ENCODE peak calls at places on chromosomes 1 and 21, in seven cellular contexts. One of them, this sample, is unnamed. For H3K4me1, the result is how much of the 10 kb centered on the place peaks cover.

GRCh38 chr1:215891673-215892072 is 324.6 kb downstream of the KCTD3 start:
- DNase-seq in prostate gland: no peak
- DNase-seq in fibroblast of lung: peak
- DNase-seq in heart left ventricle: no peak
- DNase-seq in astrocyte: no peak
- DNase-seq in cardiac muscle cell: no peak
- DNase-seq in sigmoid colon: no peak
- DNase-seq in this sample: no peak

GRCh38 chr1:59350521-59350920 is 53.6 kb downstream of the FGGY start:
- DNase-seq in prostate gland: no peak
- DNase-seq in fibroblast of lung: no peak
- DNase-seq in heart left ventricle: no peak
- DNase-seq in astrocyte: no peak
- DNase-seq in cardiac muscle cell: no peak
- DNase-seq in sigmoid colon: no peak
- DNase-seq in this sample: no peak

GRCh38 chr1:22508329-22508728 is 55.0 kb upstream of the EPHA8 start:
- DNase-seq in prostate gland: no peak
- DNase-seq in fibroblast of lung: no peak
- DNase-seq in heart left ventricle: no peak
- DNase-seq in astrocyte: no peak
- DNase-seq in cardiac muscle cell: peak
- DNase-seq in sigmoid colon: no peak
- DNase-seq in this sample: no peak

GRCh38 chr21:16196521-16197208 is 466.9 kb downstream of the USP25 start:
- DNase-seq in prostate gland: no peak
- DNase-seq in fibroblast of lung: peak
- DNase-seq in heart left ventricle: no peak
- DNase-seq in astrocyte: peak
- DNase-seq in cardiac muscle cell: no peak
- DNase-seq in sigmoid colon: no peak
- DNase-seq in this sample: no peak

GRCh38 chr1:42359466-42359865 is 21.1 kb upstream of the RIMKLA start:
- DNase-seq in prostate gland: no peak
- DNase-seq in fibroblast of lung: no peak
- DNase-seq in heart left ventricle: no peak
- DNase-seq in astrocyte: no peak
- DNase-seq in cardiac muscle cell: no peak
- DNase-seq in sigmoid colon: no peak
- DNase-seq in this sample: no peak

GRCh38 chr1:186214816-186215215 is 160.2 kb downstream of the TPR start:
- DNase-seq in prostate gland: no peak
- DNase-seq in fibroblast of lung: no peak
- DNase-seq in heart left ventricle: no peak
- DNase-seq in astrocyte: no peak
- DNase-seq in cardiac muscle cell: no peak
- DNase-seq in sigmoid colon: no peak
- DNase-seq in this sample: no peak

GRCh38 chr1:219040291-219040690 is 133.4 kb upstream of the LYPLAL1 start:
- DNase-seq in prostate gland: no peak
- DNase-seq in fibroblast of lung: no peak
- DNase-seq in heart left ventricle: no peak
- DNase-seq in astrocyte: no peak
- DNase-seq in cardiac muscle cell: peak
- DNase-seq in sigmoid colon: no peak
- DNase-seq in this sample: no peak

GRCh38 chr1:241560511-241561187 is 28.5 kb downstream of the KMO start:
- DNase-seq in prostate gland: no peak
- DNase-seq in fibroblast of lung: no peak
- DNase-seq in heart left ventricle: no peak
- DNase-seq in astrocyte: peak
- DNase-seq in cardiac muscle cell: no peak
- DNase-seq in sigmoid colon: no peak
- DNase-seq in this sample: no peak

GRCh38 chr21:39314155-39315027 is 959 bp upstream of the BRWD1 start:
- DNase-seq in prostate gland: peak
- DNase-seq in fibroblast of lung: peak
- DNase-seq in heart left ventricle: peak
- DNase-seq in astrocyte: peak
- DNase-seq in cardiac muscle cell: peak
- DNase-seq in sigmoid colon: peak
- DNase-seq in this sample: peak

GRCh38 chr1:198747127-198747526 is 108.3 kb downstream of the PTPRC start:
- DNase-seq in prostate gland: no peak
- DNase-seq in fibroblast of lung: no peak
- DNase-seq in heart left ventricle: no peak
- DNase-seq in astrocyte: no peak
- DNase-seq in cardiac muscle cell: no peak
- DNase-seq in sigmoid colon: no peak
- DNase-seq in this sample: no peak
- H3K4me1 ChIP-seq in prostate gland: under half
- H3K4me1 ChIP-seq in fibroblast of lung: under half
- H3K4me1 ChIP-seq in heart left ventricle: under half
- H3K4me1 ChIP-seq in astrocyte: under half
- H3K4me1 ChIP-seq in cardiac muscle cell: under half
- H3K4me1 ChIP-seq in sigmoid colon: under half
- H3K4me1 ChIP-seq in this sample: under half

GRCh38 chr1:97013904-97014303 is 292.3 kb downstream of the PTBP2 start:
- DNase-seq in prostate gland: no peak
- DNase-seq in fibroblast of lung: peak
- DNase-seq in heart left ventricle: no peak
- DNase-seq in astrocyte: peak
- DNase-seq in cardiac muscle cell: no peak
- DNase-seq in sigmoid colon: no peak
- DNase-seq in this sample: no peak

GRCh38 chr1:97017895-97018294 is 296.3 kb downstream of the PTBP2 start:
- DNase-seq in prostate gland: no peak
- DNase-seq in fibroblast of lung: no peak
- DNase-seq in heart left ventricle: no peak
- DNase-seq in astrocyte: no peak
- DNase-seq in cardiac muscle cell: peak
- DNase-seq in sigmoid colon: no peak
- DNase-seq in this sample: no peak

GRCh38 chr1:97010865-97011264 is 289.3 kb downstream of the PTBP2 start:
- DNase-seq in prostate gland: no peak
- DNase-seq in fibroblast of lung: no peak
- DNase-seq in heart left ventricle: no peak
- DNase-seq in astrocyte: no peak
- DNase-seq in cardiac muscle cell: no peak
- DNase-seq in sigmoid colon: no peak
- DNase-seq in this sample: no peak

GRCh38 chr1:97014426-97014825 is 292.8 kb downstream of the PTBP2 start:
- DNase-seq in prostate gland: no peak
- DNase-seq in fibroblast of lung: no peak
- DNase-seq in heart left ventricle: no peak
- DNase-seq in astrocyte: no peak
- DNase-seq in cardiac muscle cell: no peak
- DNase-seq in sigmoid colon: no peak
- DNase-seq in this sample: no peak
- H3K27ac ChIP-seq in prostate gland: no peak
- H3K27ac ChIP-seq in fibroblast of lung: no peak
- H3K27ac ChIP-seq in heart left ventricle: no peak
- H3K27ac ChIP-seq in astrocyte: no peak
- H3K27ac ChIP-seq in cardiac muscle cell: no peak
- H3K27ac ChIP-seq in sigmoid colon: no peak
- H3K27ac ChIP-seq in this sample: no peak

GRCh38 chr1:44409019-44409602 is 4.1 kb downstream of the RNF220 start:
- DNase-seq in prostate gland: no peak
- DNase-seq in fibroblast of lung: peak
- DNase-seq in heart left ventricle: no peak
- DNase-seq in astrocyte: no peak
- DNase-seq in cardiac muscle cell: no peak
- DNase-seq in sigmoid colon: no peak
- DNase-seq in this sample: no peak
- H3K4me3 ChIP-seq in prostate gland: no peak
- H3K4me3 ChIP-seq in fibroblast of lung: no peak
- H3K4me3 ChIP-seq in heart left ventricle: peak
- H3K4me3 ChIP-seq in astrocyte: peak
- H3K4me3 ChIP-seq in cardiac muscle cell: peak
- H3K4me3 ChIP-seq in sigmoid colon: no peak
- H3K4me3 ChIP-seq in this sample: no peak

DNA sequence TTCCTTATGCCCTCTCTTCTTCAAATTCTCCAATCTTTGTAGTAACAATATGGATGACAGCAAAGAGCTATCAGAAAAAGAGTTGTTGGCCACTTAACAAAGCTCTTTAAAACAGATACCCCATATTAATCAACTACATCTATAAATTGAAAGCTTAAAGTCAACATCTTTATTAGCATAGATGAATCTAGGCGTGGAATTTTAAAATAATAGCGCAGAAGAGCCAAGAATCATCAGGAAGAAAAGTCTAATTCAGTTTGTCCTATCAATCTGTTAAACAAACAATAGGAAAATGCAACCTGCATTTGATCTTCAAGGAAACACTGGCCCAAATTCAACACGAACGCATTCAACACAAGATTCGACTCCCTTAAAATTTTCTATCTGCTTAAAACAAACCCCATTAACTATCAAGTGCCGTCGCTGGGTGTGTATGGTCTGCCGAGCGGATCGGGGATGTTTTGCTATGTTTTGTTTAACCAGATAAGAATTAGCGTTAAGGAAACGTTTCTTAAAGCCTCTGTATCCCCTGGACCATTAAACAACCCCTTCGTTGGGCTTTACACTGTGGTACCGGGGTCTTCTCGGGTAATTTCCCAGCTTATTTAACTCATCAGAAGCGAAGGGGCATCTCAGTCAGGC is 1.0 kb downstream of the LYST start:
- DNase-seq in prostate gland: no peak
- DNase-seq in fibroblast of lung: no peak
- DNase-seq in heart left ventricle: no peak
- DNase-seq in astrocyte: no peak
- DNase-seq in cardiac muscle cell: peak
- DNase-seq in sigmoid colon: no peak
- DNase-seq in this sample: no peak
- H3K4me1 ChIP-seq in prostate gland: under half
- H3K4me1 ChIP-seq in fibroblast of lung: under half
- H3K4me1 ChIP-seq in heart left ventricle: under half
- H3K4me1 ChIP-seq in astrocyte: under half
- H3K4me1 ChIP-seq in cardiac muscle cell: under half
- H3K4me1 ChIP-seq in sigmoid colon: under half
- H3K4me1 ChIP-seq in this sample: under half

GRCh38 chr1:18481921-18482701 is 1.4 kb downstream of the KLHDC7A start:
- DNase-seq in prostate gland: no peak
- DNase-seq in fibroblast of lung: no peak
- DNase-seq in heart left ventricle: no peak
- DNase-seq in astrocyte: no peak
- DNase-seq in cardiac muscle cell: no peak
- DNase-seq in sigmoid colon: no peak
- DNase-seq in this sample: no peak
- H3K27ac ChIP-seq in prostate gland: no peak
- H3K27ac ChIP-seq in fibroblast of lung: no peak
- H3K27ac ChIP-seq in heart left ventricle: no peak
- H3K27ac ChIP-seq in astrocyte: no peak
- H3K27ac ChIP-seq in cardiac muscle cell: no peak
- H3K27ac ChIP-seq in sigmoid colon: no peak
- H3K27ac ChIP-seq in this sample: no peak

GRCh38 chr21:31133243-31133830 is 95.1 kb upstream of the KRTAP19-8 start:
- DNase-seq in prostate gland: no peak
- DNase-seq in fibroblast of lung: no peak
- DNase-seq in heart left ventricle: no peak
- DNase-seq in astrocyte: no peak
- DNase-seq in cardiac muscle cell: no peak
- DNase-seq in sigmoid colon: no peak
- DNase-seq in this sample: peak

GRCh38 chr21:31132574-31133242 is 94.4 kb upstream of the KRTAP19-8 start:
- DNase-seq in prostate gland: no peak
- DNase-seq in fibroblast of lung: peak
- DNase-seq in heart left ventricle: no peak
- DNase-seq in astrocyte: peak
- DNase-seq in cardiac muscle cell: no peak
- DNase-seq in sigmoid colon: no peak
- DNase-seq in this sample: peak

GRCh38 chr21:31136891-31137290 is 98.6 kb upstream of the KRTAP19-8 start:
- DNase-seq in prostate gland: no peak
- DNase-seq in fibroblast of lung: peak
- DNase-seq in heart left ventricle: no peak
- DNase-seq in astrocyte: peak
- DNase-seq in cardiac muscle cell: no peak
- DNase-seq in sigmoid colon: no peak
- DNase-seq in this sample: no peak

GRCh38 chr21:31137951-31138350 is 99.7 kb upstream of the KRTAP19-8 start:
- DNase-seq in prostate gland: no peak
- DNase-seq in fibroblast of lung: no peak
- DNase-seq in heart left ventricle: no peak
- DNase-seq in astrocyte: no peak
- DNase-seq in cardiac muscle cell: no peak
- DNase-seq in sigmoid colon: no peak
- DNase-seq in this sample: no peak

DNA sequence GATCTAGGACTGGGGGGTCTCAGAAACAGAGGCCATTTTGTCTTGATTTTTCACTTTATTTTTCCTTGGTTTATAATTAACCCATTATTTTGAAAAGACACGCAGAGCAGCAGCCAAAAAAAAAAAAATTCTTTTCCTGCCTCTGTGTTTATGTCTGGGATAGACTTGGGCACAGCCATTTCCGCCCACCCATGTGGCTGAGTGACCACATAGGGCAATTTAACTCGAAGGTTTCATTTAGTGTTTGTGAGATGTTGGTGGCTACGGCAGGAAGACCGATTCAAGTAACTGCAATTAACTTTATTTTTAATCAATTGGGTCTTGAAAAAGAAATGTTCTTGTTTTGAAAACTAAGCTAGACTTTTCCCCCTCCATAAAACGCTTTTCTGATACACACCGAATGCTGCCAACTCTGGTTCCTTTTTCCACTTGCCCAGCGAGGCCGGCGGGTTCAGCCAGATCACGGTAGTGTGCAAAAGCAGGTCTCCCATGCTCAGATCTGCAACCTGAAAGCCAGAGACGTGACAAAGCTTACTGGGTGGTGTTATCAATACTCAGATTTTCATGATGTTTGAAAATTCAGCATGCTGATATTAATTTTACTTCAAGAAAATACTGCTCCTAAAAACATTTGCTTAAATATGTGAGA is 97.4 kb upstream of the KRTAP19-8 start:
- DNase-seq in prostate gland: no peak
- DNase-seq in fibroblast of lung: no peak
- DNase-seq in heart left ventricle: no peak
- DNase-seq in astrocyte: no peak
- DNase-seq in cardiac muscle cell: no peak
- DNase-seq in sigmoid colon: no peak
- DNase-seq in this sample: no peak
- H3K4me3 ChIP-seq in prostate gland: no peak
- H3K4me3 ChIP-seq in fibroblast of lung: no peak
- H3K4me3 ChIP-seq in heart left ventricle: no peak
- H3K4me3 ChIP-seq in astrocyte: no peak
- H3K4me3 ChIP-seq in cardiac muscle cell: no peak
- H3K4me3 ChIP-seq in sigmoid colon: no peak
- H3K4me3 ChIP-seq in this sample: no peak

DNA sequence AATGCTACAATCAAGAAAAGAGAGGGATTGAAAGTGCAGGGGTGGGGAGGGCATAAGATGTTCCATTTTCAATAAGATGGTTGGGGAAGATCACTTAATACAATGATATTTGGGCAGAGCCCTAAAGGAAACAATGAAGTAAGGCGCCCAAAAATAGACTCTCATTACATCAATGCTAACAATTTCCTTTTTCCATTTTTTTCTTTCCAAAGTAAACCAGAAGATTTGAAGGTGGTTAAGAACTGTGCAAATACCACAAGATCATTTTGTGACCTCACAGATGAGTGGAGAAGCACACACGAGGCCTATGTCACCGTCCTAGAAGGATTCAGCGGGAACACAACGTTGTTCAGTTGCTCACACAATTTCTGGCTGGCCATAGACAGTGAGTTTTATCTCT is 16.8 kb downstream of the IFNAR2 start:
- DNase-seq in prostate gland: no peak
- DNase-seq in fibroblast of lung: no peak
- DNase-seq in heart left ventricle: no peak
- DNase-seq in astrocyte: no peak
- DNase-seq in cardiac muscle cell: no peak
- DNase-seq in sigmoid colon: no peak
- DNase-seq in this sample: no peak
- H3K4me1 ChIP-seq in prostate gland: under half
- H3K4me1 ChIP-seq in fibroblast of lung: under half
- H3K4me1 ChIP-seq in heart left ventricle: under half
- H3K4me1 ChIP-seq in astrocyte: under half
- H3K4me1 ChIP-seq in cardiac muscle cell: under half
- H3K4me1 ChIP-seq in sigmoid colon: under half
- H3K4me1 ChIP-seq in this sample: half or more

This sample was measured in CD4-positive, alpha-beta memory T cell.